ENCODE peak calls at places on chromosomes 2 and 18, in six cellular contexts. Y, W, J, S, D and G are unnamed samples. For H3K27me3, the result is how much of the 10 kb centered on the place peaks cover.

GRCh38 chr18:23585007-23585871 is 1.1 kb downstream of the NPC1 start:
- DNase-seq in Y (peak), W (no peak), J (peak), S (no peak), D (peak), G (peak)

GRCh38 chr2:218229239-218229638 is 12.2 kb downstream of the ARPC2 start:
- DNase-seq in Y (no peak), W (no peak), J (peak), S (no peak), D (peak), G (peak)

GRCh38 chr2:37776487-37776886 is 105.0 kb upstream of the CDC42EP3 start:
- DNase-seq in Y (no peak), W (no peak), J (no peak), S (no peak), D (peak), G (peak)

GRCh38 chr18:41128545-41128944 is 826.5 kb upstream of the PIK3C3 start:
- DNase-seq in Y (no peak), W (no peak), J (no peak), S (no peak), D (peak), G (peak)

GRCh38 chr2:144937066-144937465 is 417.1 kb upstream of the ZEB2 start:
- DNase-seq in Y (no peak), W (no peak), J (no peak), S (no peak), D (no peak), G (no peak)

GRCh38 chr2:27243391-27244130 is 19.3 kb downstream of the SLC30A3 start:
- DNase-seq in Y (no peak), W (no peak), J (no peak), S (no peak), D (no peak), G (no peak)

GRCh38 chr18:45267622-45268021 is 347.7 kb upstream of the SLC14A2 start:
- DNase-seq in Y (no peak), W (no peak), J (no peak), S (no peak), D (no peak), G (no peak)

GRCh38 chr2:11370377-11371098 is 26.1 kb upstream of the ROCK2 start:
- DNase-seq in Y (peak), W (no peak), J (no peak), S (no peak), D (peak), G (peak)

GRCh38 chr18:48838921-48839818 is 111.6 kb downstream of the SMAD7 start:
- DNase-seq in Y (no peak), W (no peak), J (no peak), S (peak), D (peak), G (peak)

GRCh38 chr18:10455726-10456453 is 1.5 kb downstream of the APCDD1 start:
- DNase-seq in Y (no peak), W (no peak), J (no peak), S (no peak), D (no peak), G (no peak)

GRCh38 chr2:45674035-45674791 is 22.7 kb downstream of the PRKCE start:
- DNase-seq in Y (no peak), W (no peak), J (no peak), S (no peak), D (peak), G (peak)

GRCh38 chr18:48032876-48033769 is 102.7 kb upstream of the SMAD2 start:
- DNase-seq in Y (no peak), W (no peak), J (no peak), S (no peak), D (peak), G (peak)

GRCh38 chr2:234986866-234987720 is 35.3 kb downstream of the SH3BP4 start:
- DNase-seq in Y (no peak), W (no peak), J (no peak), S (no peak), D (no peak), G (no peak)

GRCh38 chr2:5673861-5674240 is 18.3 kb upstream of the SOX11 start:
- DNase-seq in Y (no peak), W (no peak), J (no peak), S (no peak), D (no peak), G (no peak)

GRCh38 chr2:197705912-197706838 is 1.0 kb downstream of the MARS2 start:
- DNase-seq in Y (peak), W (no peak), J (peak), S (peak), D (peak), G (no peak)

GRCh38 chr2:21500546-21500945 is 376.8 kb downstream of the TDRD15 start:
- DNase-seq in Y (no peak), W (no peak), J (no peak), S (no peak), D (peak), G (no peak)

GRCh38 chr18:3217930-3218647 is 1.7 kb downstream of the MYOM1 start:
- DNase-seq in Y (peak), W (no peak), J (no peak), S (no peak), D (peak), G (peak)

GRCh38 chr2:14558382-14558919 is 74.1 kb upstream of the LRATD1 start:
- DNase-seq in Y (no peak), W (no peak), J (no peak), S (no peak), D (no peak), G (peak)

GRCh38 chr2:21836766-21837543 is 713.2 kb downstream of the TDRD15 start:
- DNase-seq in Y (no peak), W (no peak), J (no peak), S (no peak), D (no peak), G (peak)

GRCh38 chr2:220837226-220837625 is 734.9 kb downstream of the EPHA4 start:
- DNase-seq in Y (no peak), W (no peak), J (no peak), S (no peak), D (no peak), G (no peak)

GRCh38 chr2:13545320-13545719 is 828.6 kb downstream of the TRIB2 start:
- DNase-seq in Y (no peak), W (no peak), J (no peak), S (no peak), D (peak), G (no peak)

GRCh38 chr2:111667542-111668273 is 216.3 kb downstream of the ANAPC1 start:
- DNase-seq in Y (no peak), W (peak), J (no peak), S (no peak), D (peak), G (peak)

GRCh38 chr18:31509571-31509970 is 11.6 kb downstream of the DSG2 start:
- DNase-seq in Y (no peak), W (no peak), J (no peak), S (no peak), D (no peak), G (no peak)

GRCh38 chr18:51193621-51194287 is 3.7 kb downstream of the MEX3C start:
- DNase-seq in Y (no peak), W (no peak), J (no peak), S (no peak), D (peak), G (no peak)

GRCh38 chr2:120770641-120771040 is 35.0 kb downstream of the GLI2 start:
- DNase-seq in Y (no peak), W (no peak), J (no peak), S (peak), D (no peak), G (no peak)

GRCh38 chr2:168692132-168692762 is 110.2 kb upstream of the NOSTRIN start:
- DNase-seq in Y (no peak), W (no peak), J (no peak), S (no peak), D (no peak), G (no peak)

GRCh38 chr2:29322011-29322410 is 206.8 kb downstream of the CLIP4 start:
- DNase-seq in Y (no peak), W (no peak), J (no peak), S (no peak), D (peak), G (peak)

GRCh38 chr18:14978962-14979535 is 231.1 kb downstream of the ANKRD30B start:
- DNase-seq in Y (peak), W (peak), J (no peak), S (no peak), D (peak), G (no peak)

GRCh38 chr2:232925153-232925768 is 55.2 kb downstream of the SNORC start:
- DNase-seq in Y (no peak), W (peak), J (no peak), S (no peak), D (peak), G (no peak)
- H3K27me3 ChIP-seq in Y (under half), W (under half), J (under half), S (under half), D (under half), G (under half)

GRCh38 chr2:196204991-196205766 is 33.8 kb upstream of the STK17B start:
- DNase-seq in Y (no peak), W (no peak), J (no peak), S (no peak), D (no peak), G (no peak)

GRCh38 chr2:196213252-196213651 is 41.9 kb upstream of the STK17B start:
- DNase-seq in Y (no peak), W (no peak), J (no peak), S (no peak), D (no peak), G (peak)

GRCh38 chr2:196206804-196207203 is 35.4 kb upstream of the STK17B start:
- DNase-seq in Y (no peak), W (no peak), J (no peak), S (no peak), D (peak), G (peak)

GRCh38 chr2:196205891-196206408 is 34.6 kb upstream of the STK17B start:
- DNase-seq in Y (no peak), W (no peak), J (no peak), S (no peak), D (no peak), G (peak)

GRCh38 chr2:196208915-196209314 is 37.5 kb upstream of the STK17B start:
- DNase-seq in Y (no peak), W (no peak), J (no peak), S (no peak), D (peak), G (peak)
- TF ChIP-seq CTCF in Y (no peak), W (no peak), J (no peak), S (no peak), D (no peak), G (no peak)

DNA sequence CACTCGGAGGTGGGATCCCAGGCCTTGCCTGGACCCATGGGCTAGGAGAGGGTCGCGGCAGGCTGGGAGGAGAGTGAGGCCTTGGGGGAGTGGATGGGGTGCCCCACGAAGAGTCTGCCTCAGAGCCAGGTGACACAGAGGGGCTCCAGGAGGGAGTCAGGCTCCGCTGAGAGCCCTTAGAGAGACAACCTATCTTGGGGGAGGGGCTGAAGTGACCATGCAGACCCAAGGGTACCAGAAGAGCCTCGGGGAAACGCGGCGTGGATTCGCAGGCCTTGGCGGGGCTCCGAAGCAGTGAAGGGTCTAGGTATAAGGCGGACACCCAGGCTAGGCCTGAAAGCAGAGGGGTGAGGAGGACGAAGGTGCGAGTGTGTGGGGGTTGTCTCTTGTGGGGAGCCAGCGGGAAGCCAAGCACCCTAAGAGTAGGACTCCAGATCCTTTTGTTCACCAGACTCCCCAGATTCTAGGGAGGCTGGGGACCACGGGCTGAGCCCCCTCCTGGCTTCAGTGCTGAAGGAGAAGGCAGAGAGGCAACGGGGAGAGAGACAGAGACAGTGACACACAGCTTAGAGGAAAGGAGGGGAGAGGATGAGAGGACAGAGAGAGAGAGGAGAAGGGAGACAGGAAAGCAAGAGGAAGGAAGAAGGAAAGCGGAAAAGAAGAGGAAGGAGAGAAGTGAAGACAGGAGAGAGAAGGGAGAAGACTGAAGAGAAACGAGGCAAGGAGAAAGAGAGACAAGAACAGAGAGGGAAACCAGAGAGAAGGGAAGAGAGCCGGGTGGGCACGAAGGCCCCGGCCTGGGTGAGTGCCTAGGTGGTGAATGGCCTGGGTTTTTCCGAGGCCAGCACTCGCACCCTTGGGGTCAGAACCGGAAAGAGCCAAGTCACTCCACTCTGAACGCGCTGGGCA is 1.1 kb upstream of the HOXD11 start:
- DNase-seq in Y (no peak), W (peak), J (no peak), S (no peak), D (no peak), G (no peak)
- H3K27me3 ChIP-seq in Y (half or more), W (half or more), J (under half), S (half or more), D (under half), G (half or more)

GRCh38 chr2:224039080-224039769 is at the start of gene SERPINE2:
- DNase-seq in Y (peak), W (peak), J (peak), S (peak), D (peak), G (peak)
- TF ChIP-seq CTCF in Y (peak), W (peak), J (peak), S (no peak), D (peak), G (peak)

GRCh38 chr2:176152350-176153181 is 1.2 kb downstream of the HOXD4 start:
- DNase-seq in Y (no peak), W (no peak), J (no peak), S (peak), D (no peak), G (no peak)
- H3K27me3 ChIP-seq in Y (under half), W (half or more), J (under half), S (half or more), D (under half), G (half or more)

GRCh38 chr2:47016172-47016913 is 100.7 kb upstream of the MCFD2 start:
- DNase-seq in Y (peak), W (no peak), J (peak), S (no peak), D (peak), G (peak)
- TF ChIP-seq CTCF in Y (no peak), W (peak), J (no peak), S (no peak), D (peak), G (peak)

GRCh38 chr18:80191907-80192652 is 55.2 kb downstream of the PARD6G start:
- DNase-seq in Y (no peak), W (peak), J (no peak), S (no peak), D (no peak), G (no peak)
- H3K27me3 ChIP-seq in Y (under half), W (under half), J (under half), S (under half), D (under half), G (under half)

GRCh38 chr2:227626580-227627151 is 9.4 kb downstream of the SCYGR4 start:
- DNase-seq in Y (no peak), W (no peak), J (no peak), S (no peak), D (no peak), G (peak)
- TF ChIP-seq CTCF in Y (no peak), W (no peak), J (no peak), S (no peak), D (no peak), G (no peak)

GRCh38 chr2:68374184-68374583 is 9.1 kb downstream of the PLEK start:
- DNase-seq in Y (no peak), W (no peak), J (no peak), S (no peak), D (no peak), G (no peak)

GRCh38 chr2:68372435-68372834 is 7.4 kb downstream of the PLEK start:
- DNase-seq in Y (no peak), W (no peak), J (no peak), S (no peak), D (no peak), G (no peak)

GRCh38 chr2:68377137-68377780 is 12.2 kb downstream of the PLEK start:
- DNase-seq in Y (no peak), W (no peak), J (no peak), S (no peak), D (no peak), G (no peak)

GRCh38 chr2:68379184-68379708 is 14.2 kb downstream of the PLEK start:
- DNase-seq in Y (no peak), W (no peak), J (no peak), S (no peak), D (no peak), G (no peak)

DNA sequence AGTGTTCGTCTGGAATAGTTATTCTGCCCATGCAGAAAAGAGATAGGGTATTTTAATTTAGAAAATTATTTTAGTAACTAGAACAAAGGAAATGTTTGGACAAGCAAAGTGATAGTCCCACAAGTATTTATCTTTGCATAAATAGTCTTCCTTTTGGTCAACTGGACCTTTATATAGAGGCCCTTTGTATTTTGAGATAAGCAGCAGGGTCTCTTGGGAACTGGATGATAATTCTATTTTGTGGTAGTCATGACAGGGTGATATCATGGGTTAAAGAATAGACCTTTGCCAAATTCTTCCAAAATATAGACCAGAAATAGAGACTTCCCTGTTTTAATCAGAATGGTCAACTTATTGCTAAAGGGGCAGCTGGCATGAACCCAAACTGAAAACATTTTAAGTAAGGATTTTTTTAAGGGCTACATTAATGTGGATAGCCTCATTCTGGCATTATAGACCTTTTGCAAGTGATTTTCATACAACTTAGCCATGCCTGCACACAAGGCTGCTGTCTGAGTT is 10.5 kb downstream of the PLEK start:
- DNase-seq in Y (no peak), W (no peak), J (no peak), S (no peak), D (no peak), G (no peak)
- H3K27me3 ChIP-seq in Y (under half), W (under half), J (under half), S (under half), D (under half), G (under half)